ENCODE peak calls at places on chromosomes 3 and 15, in seven cellular contexts. P is ovary, T is neural crest cell, M is GM20000, C is IMR-90, Z is WTC11, J is uterus. Y is an unnamed sample.
A peak's percentile ranks its signal among the peaks of the same experiment; 100 is the strongest.

GRCh38 chr3:123287051-123287961 is 85.6 kb downstream of the SEC22A start:
- DNase-seq in C (no peak), J (no peak), P (no peak), Z (no peak), M (no peak), T (no peak), Y (no peak)

GRCh38 chr3:159191454-159191853 is 389.6 kb downstream of the MFSD1 start:
- DNase-seq in M (no peak), J (no peak), T (no peak), P (no peak), Z (no peak), C (no peak), Y (no peak)

GRCh38 chr15:48003447-48003846 is 117.3 kb upstream of the SLC24A5 start:
- DNase-seq in J (no peak), Z (no peak), C (no peak), P (no peak), T (no peak), M (no peak), Y (no peak)

GRCh38 chr3:192514754-192515660 is 212.3 kb downstream of the FGF12 start:
- DNase-seq in T (peak; percentile 29), J (no peak), Z (peak; percentile 86), C (no peak), P (no peak), M (no peak), Y (peak; percentile 23)

GRCh38 chr3:58141766-58142345 is 68.9 kb downstream of the DNASE1L3 start:
- DNase-seq in C (no peak), T (no peak), P (no peak), M (no peak), J (no peak), Z (no peak), Y (no peak)

GRCh38 chr3:4981160-4981687 is 2.0 kb downstream of the BHLHE40 start:
- DNase-seq in Z (no peak), T (no peak), P (no peak), C (peak; percentile 34), M (no peak), J (no peak), Y (peak; percentile 32)

GRCh38 chr15:40160689-40161688 is at the start of gene BUB1B:
- DNase-seq in J (peak; percentile 92), Z (peak; percentile 95), P (peak; percentile 88), T (peak; percentile 94), C (peak; percentile 87), M (peak; percentile 91), Y (peak; percentile 93)

GRCh38 chr3:45644063-45644462 is 45.1 kb upstream of the SACM1L start:
- DNase-seq in M (no peak), Z (no peak), P (no peak), T (no peak), J (no peak), C (peak; percentile 95), Y (peak; percentile 69)

GRCh38 chr15:67322481-67322880 is 67.9 kb downstream of the IQCH start:
- DNase-seq in P (no peak), M (no peak), Z (no peak), J (no peak), C (peak; percentile 56), T (no peak), Y (no peak)

GRCh38 chr15:60179786-60180391 is 175.8 kb downstream of the FOXB1 start:
- DNase-seq in Z (no peak), T (peak; percentile 4), J (no peak), P (no peak), M (peak; percentile 23), C (peak; percentile 61), Y (peak; percentile 67)

DNA sequence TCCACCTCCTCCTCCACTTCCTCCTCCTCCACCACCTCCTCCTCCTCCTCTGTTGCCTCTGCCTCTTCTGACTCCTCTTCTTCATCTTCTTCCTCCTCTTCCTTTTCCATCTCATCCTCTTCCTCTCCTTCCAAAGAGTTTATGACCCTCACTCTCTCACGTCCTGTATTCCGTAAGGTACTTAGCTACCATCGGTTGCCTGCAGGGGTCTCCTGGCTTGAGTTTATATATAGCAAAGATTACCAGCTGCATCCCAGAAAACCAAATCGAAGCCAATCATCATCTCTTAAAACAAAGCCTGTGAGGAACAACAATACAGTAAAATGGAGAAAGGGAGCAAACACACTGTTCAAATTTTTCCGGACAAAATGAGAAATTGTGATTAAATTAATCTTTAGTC is 317.4 kb downstream of the C3orf38 start:
- DNase-seq in P (no peak), J (no peak), T (no peak), C (no peak), M (no peak), Z (peak; percentile 15), Y (no peak)
- TF ChIP-seq CTCF in P (no peak), J (no peak), T (no peak), C (no peak), M (no peak), Z (no peak), Y (no peak)

DNA sequence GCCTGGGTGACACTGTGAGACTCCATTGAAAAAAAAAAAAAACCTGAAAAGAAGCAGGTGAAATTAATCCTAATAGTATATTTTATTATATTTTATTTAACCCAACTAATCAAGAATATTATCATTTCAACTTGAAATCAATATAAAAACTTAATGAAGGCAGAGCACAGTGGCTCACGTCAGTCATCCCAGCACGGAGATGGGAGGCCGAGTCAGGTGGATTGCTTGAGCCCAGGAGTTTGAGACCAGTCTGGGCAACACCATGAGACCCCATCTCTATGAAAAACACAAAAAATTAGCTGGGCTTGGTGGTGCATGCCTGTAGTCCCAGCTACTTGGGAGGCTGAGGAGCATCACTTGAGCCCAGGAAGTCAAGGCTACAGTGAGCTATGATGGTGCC is 33.3 kb upstream of the SLC41A3 start:
- DNase-seq in C (no peak), J (no peak), M (no peak), P (no peak), T (no peak), Z (no peak), Y (no peak)
- TF ChIP-seq CTCF in C (no peak), J (no peak), M (no peak), P (no peak), T (no peak), Z (no peak), Y (no peak)

GRCh38 chr3:48408823-48409281 is 21.0 kb downstream of the PLXNB1 start:
- DNase-seq in C (no peak), T (no peak), P (no peak), J (peak; percentile 8), M (peak; percentile 26), Z (peak; percentile 32), Y (no peak)
- TF ChIP-seq CTCF in C (no peak), T (no peak), P (no peak), J (no peak), M (no peak), Z (no peak), Y (no peak)

DNA sequence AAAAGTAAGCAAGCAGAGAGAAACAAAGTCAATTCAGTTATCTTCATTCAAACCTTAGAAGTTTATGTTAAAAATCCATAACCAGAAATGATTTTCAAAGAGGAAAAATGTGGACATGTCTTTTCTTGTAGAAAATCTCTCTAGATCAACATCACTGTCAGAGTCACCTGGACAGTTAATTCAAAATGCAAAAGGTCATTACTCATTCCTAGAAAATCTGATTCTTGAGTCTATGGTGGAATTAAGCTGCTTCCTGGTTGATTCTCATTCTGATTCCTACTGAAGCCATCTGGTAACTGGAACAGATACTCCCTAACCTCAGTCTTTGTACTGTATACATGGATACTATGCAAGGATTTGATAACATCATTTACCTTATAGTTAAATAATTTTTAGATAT is 693.3 kb upstream of the CCDC54 start:
- DNase-seq in M (no peak), P (no peak), C (no peak), T (no peak), Z (no peak), J (no peak), Y (peak; percentile 80)
- TF ChIP-seq CTCF in M (no peak), P (no peak), C (no peak), T (no peak), Z (no peak), J (no peak), Y (no peak)

Y was measured in epithelial cell of esophagus.